ENCODE peak calls at places on chromosomes 5 and 9, in seven cellular contexts. One of them, this sample, is unnamed.

GRCh38 chr5:115738807-115739206 is 77.7 kb downstream of the CDO1 start:
- DNase-seq in neural progenitor cell: no peak
- DNase-seq in astrocyte of the hippocampus: no peak
- DNase-seq in right atrium auricular region: no peak
- DNase-seq in T-helper 9 cell: no peak
- DNase-seq in left ventricle myocardium inferior: no peak
- DNase-seq in smooth muscle cell of the brain vasculature: no peak
- DNase-seq in this sample: no peak

GRCh38 chr5:77223653-77224052 is 13.2 kb downstream of the PDE8B start:
- DNase-seq in smooth muscle cell of the brain vasculature: no peak
- DNase-seq in right atrium auricular region: no peak
- DNase-seq in astrocyte of the hippocampus: no peak
- DNase-seq in neural progenitor cell: no peak
- DNase-seq in left ventricle myocardium inferior: no peak
- DNase-seq in T-helper 9 cell: no peak
- DNase-seq in this sample: no peak

GRCh38 chr5:132099073-132099748 is 25.6 kb downstream of the CSF2 start:
- DNase-seq in right atrium auricular region: no peak
- DNase-seq in smooth muscle cell of the brain vasculature: no peak
- DNase-seq in astrocyte of the hippocampus: no peak
- DNase-seq in T-helper 9 cell: no peak
- DNase-seq in left ventricle myocardium inferior: no peak
- DNase-seq in neural progenitor cell: no peak
- DNase-seq in this sample: no peak

GRCh38 chr5:170501931-170502330 is 1.9 kb upstream of the KCNIP1 start:
- DNase-seq in astrocyte of the hippocampus: no peak
- DNase-seq in right atrium auricular region: no peak
- DNase-seq in left ventricle myocardium inferior: no peak
- DNase-seq in neural progenitor cell: no peak
- DNase-seq in T-helper 9 cell: no peak
- DNase-seq in smooth muscle cell of the brain vasculature: no peak
- DNase-seq in this sample: no peak

GRCh38 chr9:21812945-21813568 is 10.6 kb downstream of the MTAP start:
- DNase-seq in astrocyte of the hippocampus: peak; percentile 92
- DNase-seq in smooth muscle cell of the brain vasculature: no peak
- DNase-seq in left ventricle myocardium inferior: peak; percentile 62
- DNase-seq in neural progenitor cell: peak; percentile 74
- DNase-seq in right atrium auricular region: peak; percentile 79
- DNase-seq in T-helper 9 cell: peak; percentile 64
- DNase-seq in this sample: peak; percentile 73

GRCh38 chr9:134847752-134848432 is 32.7 kb upstream of the FCN2 start:
- DNase-seq in left ventricle myocardium inferior: no peak
- DNase-seq in T-helper 9 cell: no peak
- DNase-seq in astrocyte of the hippocampus: no peak
- DNase-seq in right atrium auricular region: no peak
- DNase-seq in smooth muscle cell of the brain vasculature: no peak
- DNase-seq in neural progenitor cell: no peak
- DNase-seq in this sample: no peak

GRCh38 chr9:80320916-80321315 is 749.2 kb downstream of the TLE4 start:
- DNase-seq in astrocyte of the hippocampus: peak; percentile 47
- DNase-seq in smooth muscle cell of the brain vasculature: peak; percentile 20
- DNase-seq in left ventricle myocardium inferior: no peak
- DNase-seq in T-helper 9 cell: no peak
- DNase-seq in neural progenitor cell: no peak
- DNase-seq in right atrium auricular region: no peak
- DNase-seq in this sample: no peak

GRCh38 chr5:103741984-103742383 is 179.4 kb upstream of the NUDT12 start:
- DNase-seq in smooth muscle cell of the brain vasculature: no peak
- DNase-seq in T-helper 9 cell: no peak
- DNase-seq in astrocyte of the hippocampus: no peak
- DNase-seq in neural progenitor cell: no peak
- DNase-seq in left ventricle myocardium inferior: no peak
- DNase-seq in right atrium auricular region: no peak
- DNase-seq in this sample: no peak

GRCh38 chr9:130172858-130173461 is 756 bp downstream of the NCS1 start:
- DNase-seq in neural progenitor cell: peak; percentile 60
- DNase-seq in T-helper 9 cell: peak; percentile 40
- DNase-seq in left ventricle myocardium inferior: no peak
- DNase-seq in smooth muscle cell of the brain vasculature: no peak
- DNase-seq in right atrium auricular region: no peak
- DNase-seq in astrocyte of the hippocampus: peak; percentile 72
- DNase-seq in this sample: no peak

GRCh38 chr9:73172811-73173210 is 21.1 kb downstream of the ANXA1 start:
- DNase-seq in smooth muscle cell of the brain vasculature: no peak
- DNase-seq in right atrium auricular region: no peak
- DNase-seq in T-helper 9 cell: no peak
- DNase-seq in neural progenitor cell: no peak
- DNase-seq in astrocyte of the hippocampus: no peak
- DNase-seq in left ventricle myocardium inferior: no peak
- DNase-seq in this sample: no peak

GRCh38 chr9:88198346-88198807 is 60.1 kb upstream of the SPATA31C2 start:
- DNase-seq in astrocyte of the hippocampus: peak; percentile 48
- DNase-seq in smooth muscle cell of the brain vasculature: no peak
- DNase-seq in left ventricle myocardium inferior: no peak
- DNase-seq in T-helper 9 cell: no peak
- DNase-seq in right atrium auricular region: no peak
- DNase-seq in neural progenitor cell: no peak
- DNase-seq in this sample: no peak

GRCh38 chr9:126886194-126886830 is 25.9 kb downstream of the ZBTB34 start:
- DNase-seq in astrocyte of the hippocampus: no peak
- DNase-seq in left ventricle myocardium inferior: no peak
- DNase-seq in T-helper 9 cell: no peak
- DNase-seq in neural progenitor cell: no peak
- DNase-seq in smooth muscle cell of the brain vasculature: no peak
- DNase-seq in right atrium auricular region: no peak
- DNase-seq in this sample: peak; percentile 37

GRCh38 chr5:40652441-40653220 is 27.1 kb upstream of the PTGER4 start:
- DNase-seq in right atrium auricular region: no peak
- DNase-seq in astrocyte of the hippocampus: no peak
- DNase-seq in T-helper 9 cell: no peak
- DNase-seq in left ventricle myocardium inferior: no peak
- DNase-seq in smooth muscle cell of the brain vasculature: no peak
- DNase-seq in neural progenitor cell: no peak
- DNase-seq in this sample: no peak

GRCh38 chr5:51225671-51226419 is 157.4 kb upstream of the ISL1 start:
- DNase-seq in T-helper 9 cell: no peak
- DNase-seq in right atrium auricular region: no peak
- DNase-seq in smooth muscle cell of the brain vasculature: no peak
- DNase-seq in left ventricle myocardium inferior: no peak
- DNase-seq in neural progenitor cell: peak; percentile 18
- DNase-seq in astrocyte of the hippocampus: peak; percentile 36
- DNase-seq in this sample: no peak

GRCh38 chr9:108045851-108046250 is 556.3 kb upstream of the KLF4 start:
- DNase-seq in smooth muscle cell of the brain vasculature: no peak
- DNase-seq in T-helper 9 cell: no peak
- DNase-seq in left ventricle myocardium inferior: no peak
- DNase-seq in neural progenitor cell: no peak
- DNase-seq in right atrium auricular region: no peak
- DNase-seq in astrocyte of the hippocampus: no peak
- DNase-seq in this sample: no peak

GRCh38 chr5:106454651-106455415 is 1215.9 kb downstream of the EFNA5 start:
- DNase-seq in smooth muscle cell of the brain vasculature: no peak
- DNase-seq in astrocyte of the hippocampus: peak; percentile 53
- DNase-seq in left ventricle myocardium inferior: no peak
- DNase-seq in T-helper 9 cell: no peak
- DNase-seq in neural progenitor cell: peak; percentile 76
- DNase-seq in right atrium auricular region: no peak
- DNase-seq in this sample: peak; percentile 39

GRCh38 chr9:16197578-16198370 is 644.9 kb downstream of the CCDC171 start:
- DNase-seq in T-helper 9 cell: no peak
- DNase-seq in left ventricle myocardium inferior: no peak
- DNase-seq in smooth muscle cell of the brain vasculature: no peak
- DNase-seq in right atrium auricular region: no peak
- DNase-seq in astrocyte of the hippocampus: peak; percentile 86
- DNase-seq in neural progenitor cell: no peak
- DNase-seq in this sample: no peak

GRCh38 chr5:87340716-87341115 is 72.0 kb downstream of the CCNH start:
- DNase-seq in T-helper 9 cell: no peak
- DNase-seq in neural progenitor cell: no peak
- DNase-seq in astrocyte of the hippocampus: no peak
- DNase-seq in right atrium auricular region: no peak
- DNase-seq in smooth muscle cell of the brain vasculature: no peak
- DNase-seq in left ventricle myocardium inferior: no peak
- DNase-seq in this sample: no peak

GRCh38 chr9:70418822-70419545 is 4.5 kb upstream of the KLF9 start:
- DNase-seq in right atrium auricular region: peak; percentile 98
- DNase-seq in left ventricle myocardium inferior: peak; percentile 97
- DNase-seq in neural progenitor cell: peak; percentile 89
- DNase-seq in T-helper 9 cell: peak; percentile 60
- DNase-seq in astrocyte of the hippocampus: peak; percentile 99
- DNase-seq in smooth muscle cell of the brain vasculature: peak; percentile 99
- DNase-seq in this sample: peak; percentile 79

GRCh38 chr5:152932631-152933030 is 527.6 kb upstream of the NMUR2 start:
- DNase-seq in smooth muscle cell of the brain vasculature: no peak
- DNase-seq in astrocyte of the hippocampus: no peak
- DNase-seq in right atrium auricular region: no peak
- DNase-seq in neural progenitor cell: no peak
- DNase-seq in T-helper 9 cell: no peak
- DNase-seq in left ventricle myocardium inferior: no peak
- DNase-seq in this sample: no peak

GRCh38 chr9:2700398-2700797 is 16.9 kb upstream of the KCNV2 start:
- DNase-seq in T-helper 9 cell: no peak
- DNase-seq in smooth muscle cell of the brain vasculature: no peak
- DNase-seq in left ventricle myocardium inferior: no peak
- DNase-seq in astrocyte of the hippocampus: no peak
- DNase-seq in neural progenitor cell: no peak
- DNase-seq in right atrium auricular region: no peak
- DNase-seq in this sample: no peak

GRCh38 chr9:36486454-36486932 is 86.2 kb upstream of the MELK start:
- DNase-seq in smooth muscle cell of the brain vasculature: no peak
- DNase-seq in T-helper 9 cell: peak; percentile 10
- DNase-seq in astrocyte of the hippocampus: peak; percentile 51
- DNase-seq in neural progenitor cell: peak; percentile 45
- DNase-seq in right atrium auricular region: no peak
- DNase-seq in left ventricle myocardium inferior: no peak
- DNase-seq in this sample: no peak

GRCh38 chr5:61551637-61552313 is 219.7 kb downstream of the ZSWIM6 start:
- DNase-seq in smooth muscle cell of the brain vasculature: no peak
- DNase-seq in left ventricle myocardium inferior: no peak
- DNase-seq in T-helper 9 cell: no peak
- DNase-seq in right atrium auricular region: no peak
- DNase-seq in neural progenitor cell: no peak
- DNase-seq in astrocyte of the hippocampus: no peak
- DNase-seq in this sample: no peak

GRCh38 chr5:52202256-52202655 is 585.5 kb upstream of the ITGA1 start:
- DNase-seq in right atrium auricular region: no peak
- DNase-seq in left ventricle myocardium inferior: no peak
- DNase-seq in astrocyte of the hippocampus: no peak
- DNase-seq in neural progenitor cell: no peak
- DNase-seq in smooth muscle cell of the brain vasculature: no peak
- DNase-seq in T-helper 9 cell: no peak
- DNase-seq in this sample: no peak

GRCh38 chr9:90706230-90706629 is 63.6 kb upstream of the DIRAS2 start:
- DNase-seq in smooth muscle cell of the brain vasculature: no peak
- DNase-seq in T-helper 9 cell: no peak
- DNase-seq in astrocyte of the hippocampus: no peak
- DNase-seq in left ventricle myocardium inferior: no peak
- DNase-seq in right atrium auricular region: no peak
- DNase-seq in neural progenitor cell: no peak
- DNase-seq in this sample: no peak

GRCh38 chr5:163503106-163504090 is 2.0 kb upstream of the MAT2B start:
- DNase-seq in left ventricle myocardium inferior: peak; percentile 43
- DNase-seq in astrocyte of the hippocampus: peak; percentile 83
- DNase-seq in neural progenitor cell: peak; percentile 74
- DNase-seq in T-helper 9 cell: no peak
- DNase-seq in smooth muscle cell of the brain vasculature: peak; percentile 33
- DNase-seq in right atrium auricular region: peak; percentile 79
- DNase-seq in this sample: peak; percentile 69

GRCh38 chr9:136711751-136712689 is at the start of gene DIPK1B:
- DNase-seq in right atrium auricular region: no peak
- DNase-seq in T-helper 9 cell: no peak
- DNase-seq in neural progenitor cell: peak; percentile 90
- DNase-seq in left ventricle myocardium inferior: no peak
- DNase-seq in smooth muscle cell of the brain vasculature: no peak
- DNase-seq in astrocyte of the hippocampus: peak; percentile 55
- DNase-seq in this sample: peak; percentile 71

GRCh38 chr5:111574316-111574715 is 62.0 kb upstream of the STARD4 start:
- DNase-seq in left ventricle myocardium inferior: no peak
- DNase-seq in right atrium auricular region: no peak
- DNase-seq in T-helper 9 cell: no peak
- DNase-seq in neural progenitor cell: no peak
- DNase-seq in astrocyte of the hippocampus: no peak
- DNase-seq in smooth muscle cell of the brain vasculature: no peak
- DNase-seq in this sample: no peak

GRCh38 chr9:124506931-124507879 is at the start of gene NR5A1:
- DNase-seq in right atrium auricular region: no peak
- DNase-seq in neural progenitor cell: no peak
- DNase-seq in astrocyte of the hippocampus: no peak
- DNase-seq in T-helper 9 cell: no peak
- DNase-seq in smooth muscle cell of the brain vasculature: no peak
- DNase-seq in left ventricle myocardium inferior: no peak
- DNase-seq in this sample: no peak

GRCh38 chr9:109454041-109454440 is 44.1 kb downstream of the PTPN3 start:
- DNase-seq in neural progenitor cell: no peak
- DNase-seq in left ventricle myocardium inferior: no peak
- DNase-seq in right atrium auricular region: no peak
- DNase-seq in T-helper 9 cell: no peak
- DNase-seq in smooth muscle cell of the brain vasculature: no peak
- DNase-seq in astrocyte of the hippocampus: no peak
- DNase-seq in this sample: no peak

This sample was measured in WTC11.